ENCODE peak calls at places on chromosome 5, in eight cellular contexts. One of them, this sample, is unnamed. For H3K9me3, the result is how much of the 10 kb centered on the place peaks cover.

GRCh38 chr5:13081116-13081515 is 863.4 kb downstream of the DNAH5 start:
- DNase-seq in neuronal stem cell: no peak
- DNase-seq in CD8-positive, alpha-beta T cell: no peak
- DNase-seq in MM.1S: no peak
- DNase-seq in neural progenitor cell: no peak
- DNase-seq in A549: no peak
- DNase-seq in heart left ventricle: no peak
- DNase-seq in HAP-1: no peak
- DNase-seq in this sample: peak

GRCh38 chr5:144896473-144896872 is 725.8 kb downstream of the KCTD16 start:
- DNase-seq in neuronal stem cell: no peak
- DNase-seq in CD8-positive, alpha-beta T cell: no peak
- DNase-seq in MM.1S: no peak
- DNase-seq in neural progenitor cell: no peak
- DNase-seq in A549: no peak
- DNase-seq in heart left ventricle: no peak
- DNase-seq in HAP-1: no peak
- DNase-seq in this sample: no peak

GRCh38 chr5:17838506-17838905 is 204.2 kb downstream of the TAF11L14 start:
- DNase-seq in neuronal stem cell: no peak
- DNase-seq in CD8-positive, alpha-beta T cell: no peak
- DNase-seq in MM.1S: no peak
- DNase-seq in neural progenitor cell: no peak
- DNase-seq in A549: no peak
- DNase-seq in heart left ventricle: no peak
- DNase-seq in HAP-1: no peak
- DNase-seq in this sample: no peak

GRCh38 chr5:122363623-122364022 is 51.6 kb downstream of the SNCAIP start:
- DNase-seq in neuronal stem cell: no peak
- DNase-seq in CD8-positive, alpha-beta T cell: no peak
- DNase-seq in MM.1S: no peak
- DNase-seq in neural progenitor cell: no peak
- DNase-seq in A549: no peak
- DNase-seq in heart left ventricle: no peak
- DNase-seq in HAP-1: no peak
- DNase-seq in this sample: no peak

GRCh38 chr5:82272957-82273356 is 5.2 kb downstream of the RPS23 start:
- DNase-seq in neuronal stem cell: no peak
- DNase-seq in CD8-positive, alpha-beta T cell: no peak
- DNase-seq in MM.1S: no peak
- DNase-seq in neural progenitor cell: peak
- DNase-seq in A549: no peak
- DNase-seq in heart left ventricle: no peak
- DNase-seq in HAP-1: peak
- DNase-seq in this sample: no peak

GRCh38 chr5:34412769-34413168 is 243.4 kb upstream of the RAI14 start:
- DNase-seq in neuronal stem cell: no peak
- DNase-seq in CD8-positive, alpha-beta T cell: no peak
- DNase-seq in MM.1S: no peak
- DNase-seq in neural progenitor cell: no peak
- DNase-seq in A549: no peak
- DNase-seq in heart left ventricle: no peak
- DNase-seq in HAP-1: no peak
- DNase-seq in this sample: no peak

GRCh38 chr5:173302546-173303155 is 25.6 kb downstream of the STC2 start:
- DNase-seq in neuronal stem cell: no peak
- DNase-seq in CD8-positive, alpha-beta T cell: no peak
- DNase-seq in MM.1S: no peak
- DNase-seq in neural progenitor cell: peak
- DNase-seq in A549: peak
- DNase-seq in heart left ventricle: no peak
- DNase-seq in HAP-1: peak
- DNase-seq in this sample: no peak

GRCh38 chr5:28954074-28954473 is 1915.7 kb upstream of the CDH9 start:
- DNase-seq in neuronal stem cell: no peak
- DNase-seq in CD8-positive, alpha-beta T cell: no peak
- DNase-seq in MM.1S: no peak
- DNase-seq in neural progenitor cell: no peak
- DNase-seq in A549: no peak
- DNase-seq in heart left ventricle: no peak
- DNase-seq in HAP-1: no peak
- DNase-seq in this sample: no peak

GRCh38 chr5:43711496-43711895 is 108.5 kb downstream of the NNT start:
- DNase-seq in neuronal stem cell: no peak
- DNase-seq in CD8-positive, alpha-beta T cell: no peak
- DNase-seq in MM.1S: no peak
- DNase-seq in neural progenitor cell: no peak
- DNase-seq in A549: no peak
- DNase-seq in heart left ventricle: no peak
- DNase-seq in HAP-1: no peak
- DNase-seq in this sample: no peak

GRCh38 chr5:74314906-74315305 is 325.6 kb downstream of the ENC1 start:
- DNase-seq in neuronal stem cell: no peak
- DNase-seq in CD8-positive, alpha-beta T cell: no peak
- DNase-seq in MM.1S: no peak
- DNase-seq in neural progenitor cell: no peak
- DNase-seq in A549: no peak
- DNase-seq in heart left ventricle: no peak
- DNase-seq in HAP-1: no peak
- DNase-seq in this sample: no peak

GRCh38 chr5:1510631-1511030 is 13.1 kb downstream of the LPCAT1 start:
- DNase-seq in neuronal stem cell: no peak
- DNase-seq in CD8-positive, alpha-beta T cell: no peak
- DNase-seq in MM.1S: no peak
- DNase-seq in neural progenitor cell: no peak
- DNase-seq in A549: no peak
- DNase-seq in heart left ventricle: peak
- DNase-seq in HAP-1: peak
- DNase-seq in this sample: peak

GRCh38 chr5:138275379-138275782 is 960 bp upstream of the GFRA3 start:
- DNase-seq in neuronal stem cell: no peak
- DNase-seq in CD8-positive, alpha-beta T cell: no peak
- DNase-seq in MM.1S: no peak
- DNase-seq in neural progenitor cell: no peak
- DNase-seq in A549: no peak
- DNase-seq in heart left ventricle: no peak
- DNase-seq in HAP-1: peak
- DNase-seq in this sample: no peak

GRCh38 chr5:142830241-142831018 is 60.3 kb downstream of the ARHGAP26 start:
- DNase-seq in neuronal stem cell: no peak
- DNase-seq in CD8-positive, alpha-beta T cell: no peak
- DNase-seq in MM.1S: no peak
- DNase-seq in neural progenitor cell: no peak
- DNase-seq in A549: no peak
- DNase-seq in heart left ventricle: no peak
- DNase-seq in HAP-1: no peak
- DNase-seq in this sample: no peak

GRCh38 chr5:138900281-138900965 is 25.3 kb upstream of the LRRTM2 start:
- DNase-seq in neuronal stem cell: no peak
- DNase-seq in CD8-positive, alpha-beta T cell: no peak
- DNase-seq in MM.1S: no peak
- DNase-seq in neural progenitor cell: no peak
- DNase-seq in A549: no peak
- DNase-seq in heart left ventricle: no peak
- DNase-seq in HAP-1: no peak
- DNase-seq in this sample: no peak

GRCh38 chr5:96743805-96744559 is 63.8 kb downstream of the ERAP1 start:
- DNase-seq in neuronal stem cell: no peak
- DNase-seq in CD8-positive, alpha-beta T cell: no peak
- DNase-seq in MM.1S: no peak
- DNase-seq in neural progenitor cell: no peak
- DNase-seq in A549: no peak
- DNase-seq in heart left ventricle: no peak
- DNase-seq in HAP-1: no peak
- DNase-seq in this sample: no peak

GRCh38 chr5:156182174-156182967 is 144.6 kb upstream of the SGCD start:
- DNase-seq in neuronal stem cell: no peak
- DNase-seq in CD8-positive, alpha-beta T cell: no peak
- DNase-seq in MM.1S: no peak
- DNase-seq in neural progenitor cell: no peak
- DNase-seq in A549: no peak
- DNase-seq in heart left ventricle: no peak
- DNase-seq in HAP-1: no peak
- DNase-seq in this sample: no peak

GRCh38 chr5:43066231-43066798 is 26.2 kb upstream of the ANXA2R start:
- DNase-seq in neuronal stem cell: peak
- DNase-seq in CD8-positive, alpha-beta T cell: peak
- DNase-seq in MM.1S: peak
- DNase-seq in neural progenitor cell: peak
- DNase-seq in A549: no peak
- DNase-seq in heart left ventricle: peak
- DNase-seq in HAP-1: peak
- DNase-seq in this sample: peak

GRCh38 chr5:149079883-149080282 is 17.0 kb upstream of the SH3TC2 start:
- DNase-seq in neuronal stem cell: no peak
- DNase-seq in CD8-positive, alpha-beta T cell: no peak
- DNase-seq in MM.1S: no peak
- DNase-seq in neural progenitor cell: no peak
- DNase-seq in A549: no peak
- DNase-seq in heart left ventricle: no peak
- DNase-seq in HAP-1: no peak
- DNase-seq in this sample: no peak
- H3K4me3 ChIP-seq in neuronal stem cell: no peak
- H3K4me3 ChIP-seq in CD8-positive, alpha-beta T cell: no peak
- H3K4me3 ChIP-seq in MM.1S: no peak
- H3K4me3 ChIP-seq in neural progenitor cell: no peak
- H3K4me3 ChIP-seq in A549: no peak
- H3K4me3 ChIP-seq in heart left ventricle: no peak
- H3K4me3 ChIP-seq in HAP-1: no peak
- H3K4me3 ChIP-seq in this sample: no peak

GRCh38 chr5:178872302-178872701 is 12.5 kb downstream of the ZNF354B start:
- DNase-seq in neuronal stem cell: no peak
- DNase-seq in CD8-positive, alpha-beta T cell: no peak
- DNase-seq in MM.1S: no peak
- DNase-seq in neural progenitor cell: no peak
- DNase-seq in A549: no peak
- DNase-seq in heart left ventricle: no peak
- DNase-seq in HAP-1: no peak
- DNase-seq in this sample: no peak
- H3K9me3 ChIP-seq in neuronal stem cell: under half
- H3K9me3 ChIP-seq in CD8-positive, alpha-beta T cell: under half
- H3K9me3 ChIP-seq in MM.1S: under half
- H3K9me3 ChIP-seq in neural progenitor cell: under half
- H3K9me3 ChIP-seq in A549: half or more
- H3K9me3 ChIP-seq in heart left ventricle: half or more
- H3K9me3 ChIP-seq in HAP-1: under half
- H3K9me3 ChIP-seq in this sample: under half

DNA sequence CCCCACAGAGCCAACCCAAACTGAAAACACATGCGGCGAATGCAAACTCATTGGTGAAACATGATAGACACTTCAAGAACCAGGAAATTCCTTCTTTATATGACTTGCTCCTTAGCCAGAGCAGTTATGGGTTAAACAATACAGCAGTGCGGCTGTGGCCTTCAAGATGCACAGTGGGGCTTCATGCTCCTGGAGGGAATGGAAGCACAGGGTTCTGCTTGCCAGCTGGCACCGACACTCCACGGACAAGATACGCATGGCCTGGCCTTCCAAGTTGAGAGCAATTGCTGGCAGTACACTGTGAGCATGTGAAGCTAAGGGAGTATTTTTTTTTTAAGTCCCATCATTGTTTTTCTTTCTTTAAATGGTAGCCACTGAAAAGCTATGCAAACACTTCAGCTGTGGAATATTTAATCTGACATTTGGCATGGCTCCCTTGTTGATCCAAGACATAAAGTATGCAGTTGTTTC is 451.6 kb upstream of the CD180 start:
- DNase-seq in neuronal stem cell: no peak
- DNase-seq in CD8-positive, alpha-beta T cell: no peak
- DNase-seq in MM.1S: no peak
- DNase-seq in neural progenitor cell: no peak
- DNase-seq in A549: no peak
- DNase-seq in heart left ventricle: peak
- DNase-seq in HAP-1: no peak
- DNase-seq in this sample: peak
- H3K4me3 ChIP-seq in neuronal stem cell: no peak
- H3K4me3 ChIP-seq in CD8-positive, alpha-beta T cell: no peak
- H3K4me3 ChIP-seq in MM.1S: no peak
- H3K4me3 ChIP-seq in neural progenitor cell: no peak
- H3K4me3 ChIP-seq in A549: no peak
- H3K4me3 ChIP-seq in heart left ventricle: no peak
- H3K4me3 ChIP-seq in HAP-1: no peak
- H3K4me3 ChIP-seq in this sample: no peak

GRCh38 chr5:179128976-179129375 is 68.8 kb downstream of the ZNF354C start:
- DNase-seq in neuronal stem cell: no peak
- DNase-seq in CD8-positive, alpha-beta T cell: no peak
- DNase-seq in MM.1S: no peak
- DNase-seq in neural progenitor cell: no peak
- DNase-seq in A549: no peak
- DNase-seq in heart left ventricle: no peak
- DNase-seq in HAP-1: no peak
- DNase-seq in this sample: no peak
- H3K9me3 ChIP-seq in neuronal stem cell: under half
- H3K9me3 ChIP-seq in CD8-positive, alpha-beta T cell: under half
- H3K9me3 ChIP-seq in MM.1S: under half
- H3K9me3 ChIP-seq in neural progenitor cell: under half
- H3K9me3 ChIP-seq in A549: under half
- H3K9me3 ChIP-seq in heart left ventricle: under half
- H3K9me3 ChIP-seq in HAP-1: under half
- H3K9me3 ChIP-seq in this sample: under half